ENCODE peak calls at places on chromosomes 1 and 21, in ten cellular contexts. C, V, K, M, I, Z, G, A, N and Q are unnamed samples.
A peak's percentile ranks its signal among the peaks of the same experiment; 100 is the strongest.

GRCh38 chr1:5980314-5981008 is 11.8 kb downstream of the NPHP4 start:
- DNase-seq in K (peak; percentile 70), V (peak; percentile 88), I (peak; percentile 42), G (peak; percentile 17), A (no peak), M (peak; percentile 84), Z (no peak), N (peak; percentile 50), C (peak; percentile 96), Q (peak; percentile 63)

GRCh38 chr1:171438441-171438840 is 46.9 kb upstream of the PRRC2C start:
- DNase-seq in Z (peak; percentile 97), G (peak; percentile 97), V (peak; percentile 97), K (no peak), M (no peak), N (no peak), C (no peak), I (peak; percentile 77), A (no peak), Q (no peak)

GRCh38 chr21:24594082-24594481 is 1013.2 kb downstream of the MRPL39 start:
- DNase-seq in V (no peak), M (no peak), N (no peak), Z (no peak), I (no peak), C (peak; percentile 13), G (no peak), A (no peak), K (no peak), Q (no peak)

GRCh38 chr1:114207635-114208034 is 54.0 kb upstream of the SYT6 start:
- DNase-seq in C (no peak), K (no peak), V (no peak), N (no peak), I (no peak), G (no peak), M (no peak), A (no peak), Z (no peak), Q (no peak)

GRCh38 chr1:72397786-72398185 is 115.4 kb upstream of the NEGR1 start:
- DNase-seq in G (peak; percentile 87), A (no peak), N (no peak), I (no peak), C (no peak), V (peak; percentile 84), M (peak; percentile 9), K (no peak), Z (peak; percentile 75), Q (no peak)

GRCh38 chr1:179208681-179209477 is 20.6 kb downstream of the ABL2 start:
- DNase-seq in A (no peak), G (no peak), N (no peak), C (no peak), I (no peak), V (peak; percentile 13), Z (no peak), K (no peak), M (no peak), Q (no peak)

GRCh38 chr1:162892916-162893714 is 32.1 kb upstream of the CCDC190 start:
- DNase-seq in C (peak; percentile 34), V (peak; percentile 68), Z (no peak), G (no peak), M (peak; percentile 21), I (no peak), N (no peak), K (no peak), A (no peak), Q (no peak)

GRCh38 chr1:119676571-119677206 is 28.6 kb upstream of the ZNF697 start:
- DNase-seq in N (no peak), Z (no peak), K (no peak), I (no peak), M (no peak), V (peak; percentile 64), C (peak; percentile 56), G (no peak), A (no peak), Q (no peak)

GRCh38 chr1:151539321-151540020 is 638 bp upstream of the TUFT1 start:
- DNase-seq in M (peak; percentile 52), K (no peak), N (peak; percentile 96), V (peak; percentile 90), G (peak; percentile 95), I (peak; percentile 99), C (peak; percentile 92), Z (peak; percentile 92), A (peak; percentile 64), Q (no peak)

GRCh38 chr1:184322253-184322652 is 64.6 kb upstream of the C1orf21 start:
- DNase-seq in M (no peak), I (no peak), C (peak; percentile 54), N (no peak), V (no peak), Z (no peak), G (no peak), K (peak; percentile 21), A (no peak), Q (no peak)

GRCh38 chr1:56671085-56671484 is 26.0 kb downstream of the PRKAA2 start:
- DNase-seq in Z (no peak), I (no peak), C (no peak), K (no peak), V (no peak), M (no peak), A (no peak), N (no peak), G (no peak), Q (no peak)

GRCh38 chr1:101314244-101314643 is 77.4 kb downstream of the S1PR1 start:
- DNase-seq in K (no peak), V (peak; percentile 51), M (no peak), I (no peak), Z (no peak), A (peak; percentile 38), C (no peak), G (peak; percentile 25), N (no peak), Q (no peak)

GRCh38 chr1:192904438-192904895 is 95.6 kb downstream of the RGS2 start:
- DNase-seq in A (no peak), G (peak; percentile 91), Z (peak; percentile 11), I (peak; percentile 34), K (no peak), V (peak; percentile 96), C (no peak), M (no peak), N (no peak), Q (no peak)

DNA sequence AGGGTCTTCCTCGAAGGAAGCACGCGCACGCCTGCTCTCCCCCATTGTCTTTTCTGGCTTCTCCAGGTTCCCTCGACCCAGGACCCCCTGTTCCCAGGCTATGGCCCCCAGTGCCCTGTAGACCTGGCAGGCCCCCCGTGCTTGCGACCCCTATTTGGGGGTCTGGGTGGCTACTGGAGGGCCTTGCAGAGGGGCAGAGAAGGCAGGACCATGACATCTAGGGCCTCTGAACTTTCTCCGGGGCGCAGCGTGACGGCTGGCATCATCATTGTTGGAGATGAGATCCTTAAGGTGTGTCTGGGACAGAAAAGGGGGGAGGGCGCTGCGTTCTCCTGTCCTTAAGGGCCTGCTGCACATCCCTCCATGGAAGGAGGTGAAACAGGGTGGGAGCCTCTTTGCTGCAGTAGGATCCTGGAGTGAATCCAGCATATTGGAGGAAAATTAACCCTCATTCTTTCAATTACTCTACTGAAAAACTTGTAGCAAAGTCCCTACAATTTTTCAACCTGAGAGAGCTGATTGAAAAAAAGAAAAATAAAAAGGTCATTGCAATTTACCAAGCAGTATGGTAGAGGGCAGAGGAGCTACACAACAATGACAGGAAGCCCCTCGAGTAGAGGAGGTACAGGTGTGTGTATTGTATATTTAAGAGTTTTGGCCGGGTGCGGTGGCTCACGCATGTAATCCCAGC is 777 bp downstream of the FLAD1 start:
- DNase-seq in G (no peak), M (no peak), I (no peak), A (no peak), N (peak; percentile 56), Z (no peak), K (no peak), V (no peak), C (no peak), Q (peak; percentile 58)
- TF ChIP-seq CTCF in G (no peak), M (no peak), I (no peak), A (no peak), N (no peak), Z (no peak), K (no peak), V (no peak), C (no peak), Q (no peak)

DNA sequence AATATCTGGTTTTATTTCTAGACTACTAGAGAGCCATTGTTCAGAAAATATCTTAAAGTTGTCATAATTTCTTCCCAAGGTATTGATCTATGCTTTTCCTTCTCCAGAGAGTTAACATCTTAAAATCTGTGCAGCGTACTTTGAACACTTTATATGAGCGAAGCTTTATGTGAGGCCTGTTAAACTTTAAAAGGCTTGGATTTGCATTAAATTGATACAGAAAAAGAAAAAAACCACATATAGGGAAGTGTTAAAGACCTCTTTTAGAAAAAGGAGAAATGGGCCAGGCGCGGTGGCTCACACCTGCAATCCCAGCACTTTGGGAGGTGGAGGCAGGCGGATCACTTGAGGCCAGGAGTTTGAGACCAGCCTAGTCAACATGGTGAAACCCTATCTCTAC is 59.2 kb upstream of the MORC3 start:
- DNase-seq in K (no peak), A (no peak), M (no peak), C (no peak), N (no peak), Z (no peak), V (no peak), I (no peak), G (no peak), Q (no peak)
- TF ChIP-seq CTCF in K (peak; percentile 1), A (no peak), M (no peak), C (no peak), N (no peak), Z (no peak), V (no peak), I (no peak), G (no peak), Q (peak; percentile 28)

DNA sequence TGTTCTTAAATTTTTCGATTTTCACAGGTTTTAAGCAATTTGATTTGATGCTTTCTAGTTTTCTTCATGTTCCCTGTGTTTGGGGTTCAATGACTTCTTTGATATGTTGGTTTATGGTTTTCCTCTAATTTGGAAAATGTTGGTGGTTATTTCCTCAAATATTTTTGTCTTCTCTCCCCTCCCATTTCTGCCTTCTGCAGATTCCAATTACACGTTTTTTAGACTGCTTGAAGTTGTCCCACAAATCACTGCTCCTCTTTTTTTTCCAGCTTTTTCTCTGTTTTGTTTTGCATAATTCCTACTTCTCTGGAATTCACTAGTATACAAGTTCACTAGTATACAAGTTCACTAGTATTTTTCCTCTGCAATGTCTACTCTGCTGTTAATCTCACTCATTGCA is 61.3 kb downstream of the FAF1 start:
- DNase-seq in M (no peak), K (no peak), V (no peak), Z (no peak), C (no peak), G (no peak), A (no peak), N (no peak), I (no peak), Q (no peak)
- TF ChIP-seq CTCF in M (no peak), K (no peak), V (no peak), Z (no peak), C (no peak), G (no peak), A (no peak), N (no peak), I (no peak), Q (no peak)

DNA sequence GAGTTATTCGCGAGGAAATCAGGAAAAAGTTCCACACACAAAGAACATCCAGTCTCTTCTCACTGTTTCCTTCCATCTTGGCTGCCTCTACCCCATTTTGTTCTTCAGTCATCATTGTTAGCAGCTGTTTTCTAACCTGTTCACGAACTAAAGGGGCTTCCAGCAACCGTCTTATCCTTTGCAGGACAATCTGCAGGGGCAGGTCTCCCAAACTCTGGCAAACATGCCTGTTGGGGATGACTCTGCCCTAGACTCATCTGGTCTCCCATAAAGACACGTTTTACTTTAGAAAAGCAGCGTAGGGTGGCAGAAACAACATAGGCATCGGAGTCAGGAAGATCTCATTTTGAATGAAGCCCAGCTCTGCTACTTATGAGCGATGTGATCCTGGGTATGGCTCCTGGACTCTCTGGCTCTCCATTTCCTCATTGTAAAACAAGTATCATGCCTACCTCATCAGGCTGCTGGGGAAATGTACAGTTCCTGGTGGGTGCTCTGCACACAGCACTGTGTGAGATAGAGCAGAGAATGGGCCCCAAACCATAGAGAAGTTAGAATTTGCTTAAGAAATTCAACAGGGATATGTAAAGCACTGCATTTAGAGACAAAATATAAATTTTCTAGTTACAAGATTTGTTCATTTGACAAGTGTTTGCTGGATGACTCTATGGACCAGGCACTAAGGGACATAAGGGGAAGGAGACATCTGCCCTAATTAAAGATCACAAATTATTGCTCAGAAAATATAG is 59.7 kb downstream of the MEF2D start:
- DNase-seq in C (peak; percentile 8), M (no peak), G (no peak), Z (no peak), V (no peak), K (no peak), N (no peak), A (no peak), I (no peak), Q (no peak)
- TF ChIP-seq CTCF in C (no peak), M (no peak), G (no peak), Z (no peak), V (no peak), K (no peak), N (no peak), A (no peak), I (no peak), Q (no peak)